ENCODE peak calls at places on chromosomes 11 and 22, in seven cellular contexts. G is body of pancreas, H is breast epithelium, Q is ovary, M is vagina, A is osteoblast, Y is prostate gland. X is an unnamed sample.

GRCh38 chr22:46761539-46762237 is 762 bp upstream of the TBC1D22A start:
- DNase-seq in M (no peak), H (no peak), Y (no peak), A (no peak), Q (no peak), G (no peak), X (no peak)

GRCh38 chr11:1391165-1392010 is 1.7 kb downstream of the BRSK2 start:
- DNase-seq in M (no peak), G (peak), Q (no peak), A (peak), H (no peak), Y (no peak), X (no peak)

GRCh38 chr11:126546191-126546590 is 190.7 kb downstream of the ST3GAL4 start:
- DNase-seq in M (no peak), A (peak), G (no peak), Y (no peak), Q (no peak), H (no peak), X (no peak)

GRCh38 chr11:71472357-71472885 is 19.4 kb downstream of the NADSYN1 start:
- DNase-seq in Q (no peak), G (no peak), M (no peak), A (no peak), Y (no peak), H (no peak), X (no peak)

GRCh38 chr11:1937616-1938342 is 9.4 kb upstream of the MRPL23 start:
- DNase-seq in A (peak), G (no peak), Y (no peak), M (no peak), Q (no peak), H (no peak), X (peak)

GRCh38 chr11:65981972-65982823 is 19.8 kb downstream of the EIF1AD start:
- DNase-seq in G (no peak), A (peak), Y (no peak), H (no peak), M (no peak), Q (no peak), X (no peak)

GRCh38 chr22:41834005-41834975 is 1.4 kb downstream of the SREBF2 start:
- DNase-seq in G (no peak), Q (no peak), Y (no peak), H (no peak), A (peak), M (no peak), X (no peak)

GRCh38 chr11:64580387-64580786 is 10.6 kb upstream of the SLC22A12 start:
- DNase-seq in A (peak), Y (no peak), G (no peak), M (no peak), Q (no peak), H (no peak), X (no peak)

GRCh38 chr22:41367680-41368542 is 13.8 kb upstream of the TEF start:
- DNase-seq in H (no peak), G (peak), Y (peak), M (peak), A (peak), Q (peak), X (no peak)

GRCh38 chr22:39212721-39213376 is 31.9 kb downstream of the PDGFB start:
- DNase-seq in H (no peak), Y (no peak), Q (no peak), M (no peak), G (no peak), A (peak), X (no peak)

GRCh38 chr11:68014157-68014965 is 4.2 kb downstream of the ALDH3B1 start:
- DNase-seq in Y (no peak), Q (no peak), M (no peak), G (peak), A (peak), H (no peak), X (peak)

GRCh38 chr11:61737131-61737530 is 15.3 kb upstream of the MYRF start:
- DNase-seq in M (no peak), Q (no peak), A (no peak), Y (no peak), G (no peak), H (no peak), X (no peak)

GRCh38 chr11:65522640-65523322 is 2.1 kb upstream of the SCYL1 start:
- DNase-seq in Y (no peak), Q (no peak), G (no peak), A (no peak), H (no peak), M (no peak), X (no peak)

GRCh38 chr11:15062631-15063030 is 10.8 kb upstream of the CALCB start:
- DNase-seq in Y (no peak), Q (no peak), A (no peak), M (no peak), G (no peak), H (no peak), X (no peak)

GRCh38 chr22:20648306-20648903 is 125.5 kb upstream of the SERPIND1 start:
- DNase-seq in A (peak), G (no peak), Q (no peak), H (no peak), Y (no peak), M (no peak), X (no peak)

GRCh38 chr22:40348025-40348658 is 1.8 kb downstream of the ADSL start:
- DNase-seq in Y (peak), A (peak), G (peak), H (no peak), M (no peak), Q (no peak), X (no peak)

GRCh38 chr11:95647355-95647754 is 142.2 kb downstream of the FAM76B start:
- DNase-seq in M (peak), A (no peak), H (no peak), Y (peak), Q (no peak), G (peak), X (peak)

GRCh38 chr11:3007404-3008010 is 15.4 kb upstream of the NAP1L4 start:
- DNase-seq in M (no peak), Y (no peak), H (no peak), A (peak), Q (no peak), G (no peak), X (no peak)

GRCh38 chr11:85595285-85595884 is 31.8 kb downstream of the DLG2 start:
- DNase-seq in H (no peak), A (no peak), Y (no peak), Q (no peak), M (no peak), G (no peak), X (no peak)

DNA sequence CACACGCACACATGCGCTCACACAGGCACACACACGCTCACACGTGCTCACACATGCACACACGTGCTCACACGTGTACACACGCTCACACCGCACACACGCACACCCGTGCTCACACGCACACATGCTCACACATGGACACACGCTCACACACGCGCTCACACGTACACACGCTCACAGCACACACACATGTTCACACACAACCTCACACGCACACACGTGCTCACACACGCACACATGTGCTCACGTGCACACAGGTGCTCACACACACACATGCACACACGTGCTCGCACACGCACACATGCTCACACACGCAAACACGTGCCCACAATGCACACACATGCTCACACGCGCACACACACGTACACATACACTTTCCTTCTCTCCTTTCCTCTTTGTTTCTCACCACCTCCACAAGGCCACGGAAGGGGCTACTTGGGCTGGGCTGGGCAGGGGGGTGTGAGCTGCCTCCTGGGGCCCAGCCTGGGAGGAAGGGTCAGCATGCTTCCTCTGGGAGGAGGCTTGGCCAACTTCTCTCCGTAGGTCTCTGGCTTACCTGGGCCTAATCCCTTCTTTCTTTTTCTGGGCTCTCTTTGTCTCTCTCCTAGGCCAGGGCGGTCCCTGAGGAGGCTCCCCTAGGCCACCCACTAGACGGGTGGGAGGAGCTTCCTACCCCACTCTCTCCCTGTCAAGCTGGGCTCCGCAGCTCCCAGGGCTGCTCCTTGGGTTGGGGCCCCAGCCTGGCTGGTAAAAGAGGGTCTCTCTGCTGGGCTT is 34.5 kb upstream of the PARVG start:
- DNase-seq in M (no peak), H (no peak), G (no peak), Y (no peak), Q (no peak), A (no peak), X (no peak)
- H3K4me3 ChIP-seq in M (no peak), H (no peak), G (no peak), Y (no peak), Q (no peak), A (no peak), X (no peak)

GRCh38 chr11:18204220-18204619 is 31.6 kb downstream of the MRGPRX4 start:
- DNase-seq in G (no peak), A (no peak), Y (no peak), Q (no peak), M (no peak), H (no peak), X (peak)

GRCh38 chr11:18209058-18209457 is 27.5 kb downstream of the SAA4 start:
- DNase-seq in Y (no peak), Q (no peak), M (no peak), A (no peak), G (no peak), H (no peak), X (no peak)

GRCh38 chr11:18204771-18205170 is 31.8 kb downstream of the SAA4 start:
- DNase-seq in Y (no peak), H (no peak), Q (no peak), M (no peak), G (no peak), A (no peak), X (no peak)

DNA sequence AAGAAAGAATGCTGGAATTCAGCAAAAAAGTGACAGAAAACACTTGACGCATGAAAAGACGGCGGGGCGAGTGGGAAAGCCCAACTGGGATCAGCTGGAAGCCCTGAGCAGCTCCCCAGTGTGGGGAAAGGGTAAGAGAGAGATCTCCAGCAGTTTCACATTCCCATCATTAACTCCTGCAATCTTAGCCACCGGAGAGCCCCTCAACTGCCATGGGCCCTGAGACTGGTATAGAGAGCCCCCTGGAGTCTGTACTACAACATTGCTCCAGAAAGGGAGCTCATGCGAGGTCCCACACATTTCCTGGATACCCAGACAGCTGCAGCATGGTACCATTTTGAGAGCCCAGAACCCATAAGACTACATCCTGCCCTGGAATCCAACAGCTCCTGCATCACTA is 31.1 kb downstream of the MRGPRX4 start:
- DNase-seq in G (no peak), M (no peak), Q (no peak), A (peak), H (no peak), Y (no peak), X (no peak)
- TF ChIP-seq CTCF in G (no peak), M (no peak), Q (no peak), A (peak), H (no peak), Y (no peak), X (no peak)

DNA sequence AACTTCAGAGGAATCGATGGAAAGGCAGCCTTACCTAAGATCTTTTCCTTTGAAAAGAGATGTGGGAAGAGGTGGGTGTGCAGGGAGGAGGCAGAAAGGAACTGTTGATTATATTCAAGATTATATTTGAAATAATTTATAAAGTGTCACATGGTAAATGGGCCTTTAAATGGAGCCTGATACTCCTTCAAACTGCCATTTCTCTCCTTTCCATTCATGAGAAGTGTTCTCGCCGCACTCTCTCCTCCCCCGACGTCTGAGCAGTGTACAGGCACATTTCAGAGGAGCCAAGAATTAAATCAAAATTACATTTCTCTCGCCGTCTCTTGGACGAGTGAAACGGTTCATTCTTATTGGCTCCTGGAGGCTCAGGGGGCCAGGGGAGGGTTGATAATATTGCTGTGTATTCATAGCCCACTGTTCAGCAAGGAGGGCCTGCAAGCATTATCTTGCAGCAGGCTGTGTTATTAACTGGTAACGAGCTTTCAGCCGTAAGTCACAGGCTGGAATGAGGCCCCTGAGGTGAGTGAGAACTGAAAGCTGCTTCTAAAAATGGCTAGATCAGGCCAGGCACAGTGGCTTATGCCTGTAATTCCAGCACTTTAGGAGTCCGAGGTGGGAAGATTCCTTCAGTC is 52.0 kb upstream of the HMGXB4 start:
- DNase-seq in A (no peak), M (peak), G (no peak), H (no peak), Y (no peak), Q (no peak), X (no peak)
- H3K4me3 ChIP-seq in A (no peak), M (no peak), G (no peak), H (no peak), Y (no peak), Q (no peak), X (no peak)

GRCh38 chr11:23311986-23312940 is 452.0 kb upstream of the CCDC179 start:
- DNase-seq in H (no peak), A (peak), Y (no peak), G (no peak), Q (no peak), M (no peak), X (no peak)
- TF ChIP-seq CTCF in H (no peak), A (no peak), Y (no peak), G (no peak), Q (no peak), M (no peak), X (no peak)

GRCh38 chr11:46555269-46556054 is 38.4 kb downstream of the AMBRA1 start:
- DNase-seq in M (no peak), Q (no peak), H (no peak), G (no peak), A (peak), Y (no peak), X (no peak)

GRCh38 chr11:46557684-46558151 is 36.1 kb downstream of the AMBRA1 start:
- DNase-seq in Q (no peak), A (no peak), Y (no peak), G (no peak), H (no peak), M (no peak), X (no peak)

GRCh38 chr11:46562527-46562926 is 31.3 kb downstream of the AMBRA1 start:
- DNase-seq in H (no peak), A (no peak), G (no peak), Q (no peak), Y (no peak), M (no peak), X (no peak)

GRCh38 chr11:46560300-46561025 is 33.4 kb downstream of the AMBRA1 start:
- DNase-seq in G (peak), A (no peak), M (no peak), Q (no peak), Y (peak), H (no peak), X (no peak)

GRCh38 chr11:46559815-46560214 is 34.0 kb downstream of the AMBRA1 start:
- DNase-seq in M (no peak), G (no peak), H (no peak), Y (no peak), Q (no peak), A (no peak), X (no peak)
- H3K4me3 ChIP-seq in M (peak), G (no peak), H (peak), Y (no peak), Q (no peak), A (no peak), X (no peak)

DNA sequence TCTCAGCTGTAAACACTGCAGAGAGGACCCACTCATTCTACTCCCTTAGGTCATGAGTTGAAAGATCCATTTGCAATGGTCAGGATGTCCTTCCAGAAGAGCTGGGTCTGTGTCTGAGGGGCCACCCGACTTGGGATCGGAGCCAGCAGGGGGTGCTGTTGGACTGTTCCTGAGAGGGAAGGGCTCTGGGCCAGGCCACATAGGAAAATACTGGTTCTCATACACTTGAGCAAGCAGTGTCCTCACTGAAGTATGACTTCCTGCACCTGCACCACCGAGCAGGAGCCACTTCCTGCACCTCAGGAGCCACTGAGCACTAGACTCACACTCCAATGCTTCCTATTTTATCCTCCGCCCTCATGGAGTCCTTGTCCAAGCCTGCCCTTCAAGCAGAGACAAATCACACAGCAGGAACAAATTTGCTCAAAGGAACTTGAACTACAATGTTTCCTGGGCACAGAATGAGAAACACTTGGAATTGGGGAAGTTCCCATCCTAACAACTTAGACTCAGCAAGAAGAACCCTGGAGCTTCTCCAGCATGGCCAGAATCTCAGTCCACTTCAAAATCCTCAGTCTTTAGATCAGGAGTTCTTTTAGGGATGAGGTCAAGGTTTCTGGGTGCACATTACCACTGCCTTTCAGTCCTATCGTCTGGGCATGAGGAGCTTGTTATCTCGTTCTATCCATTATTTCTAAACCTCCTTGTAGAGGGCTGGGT is 36.6 kb upstream of the VPREB1 start:
- DNase-seq in H (no peak), Q (no peak), G (peak), M (no peak), Y (peak), A (peak), X (peak)
- TF ChIP-seq CTCF in H (peak), Q (no peak), G (no peak), M (peak), Y (no peak), A (peak), X (no peak)

DNA sequence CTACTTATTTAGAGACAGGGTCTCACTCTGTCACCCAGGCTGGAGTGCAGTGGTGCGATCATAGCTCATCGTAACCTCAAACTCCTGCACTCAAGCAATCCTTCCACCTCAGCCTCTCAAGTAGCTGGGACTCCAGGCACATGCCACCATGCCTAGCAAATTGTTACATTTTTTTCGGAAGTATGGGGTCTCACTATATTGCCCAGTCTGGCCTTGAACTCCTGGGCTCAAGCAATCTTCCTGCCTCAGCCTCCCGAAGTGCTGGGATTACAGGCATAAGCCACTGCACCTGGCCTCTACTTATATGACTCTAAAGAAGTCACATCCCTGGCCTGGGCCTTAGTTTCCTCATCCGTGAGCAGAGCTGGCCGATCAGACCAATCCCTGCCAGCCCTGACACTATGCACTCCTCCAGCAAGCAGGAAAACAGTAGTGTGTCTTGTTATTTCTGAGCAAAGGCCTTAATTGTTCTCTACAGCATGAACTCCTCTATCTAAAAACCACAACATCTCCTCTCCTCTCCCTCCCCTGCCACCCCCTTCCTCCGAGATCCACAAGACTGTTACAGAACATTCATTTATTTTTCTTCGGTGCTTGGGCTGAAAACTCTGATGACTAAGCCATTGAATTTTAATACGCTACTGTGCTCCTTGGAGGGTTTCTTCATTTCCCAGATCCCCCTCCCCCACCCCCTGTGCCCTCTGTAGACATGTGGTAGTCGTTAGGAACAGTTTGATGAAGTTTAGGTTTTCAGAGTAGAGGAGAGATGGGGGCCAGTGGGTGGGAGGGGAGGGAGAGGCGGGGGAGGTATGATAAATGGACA is 91.5 kb downstream of the ABTB2 start:
- DNase-seq in Q (peak), Y (no peak), A (peak), G (peak), H (no peak), M (no peak), X (no peak)
- H3K4me3 ChIP-seq in Q (no peak), Y (no peak), A (no peak), G (no peak), H (no peak), M (no peak), X (no peak)

X was measured in lower leg skin.